ENCODE peak calls at places on chromosomes 7 and 10, in five cellular contexts. One of them, this sample, is unnamed.
A peak's percentile ranks its signal among the peaks of the same experiment; 100 is the strongest.

GRCh38 chr10:114337510-114338462 is 66.5 kb downstream of the AFAP1L2 start:
- DNase-seq in progenitor cell of endocrine pancreas: no peak
- DNase-seq in colonic mucosa: no peak
- DNase-seq in transverse colon: no peak
- DNase-seq in tibial artery: no peak
- DNase-seq in this sample: no peak

GRCh38 chr10:66637273-66638036 is 288.4 kb upstream of the LRRTM3 start:
- DNase-seq in progenitor cell of endocrine pancreas: no peak
- DNase-seq in colonic mucosa: no peak
- DNase-seq in transverse colon: no peak
- DNase-seq in tibial artery: no peak
- DNase-seq in this sample: no peak

GRCh38 chr7:82633592-82633991 is 190.0 kb upstream of the CACNA2D1 start:
- DNase-seq in progenitor cell of endocrine pancreas: no peak
- DNase-seq in colonic mucosa: no peak
- DNase-seq in transverse colon: no peak
- DNase-seq in tibial artery: no peak
- DNase-seq in this sample: no peak

GRCh38 chr10:69421611-69422308 is 5.0 kb upstream of the TACR2 start:
- DNase-seq in progenitor cell of endocrine pancreas: no peak
- DNase-seq in colonic mucosa: no peak
- DNase-seq in transverse colon: peak; percentile 64
- DNase-seq in tibial artery: no peak
- DNase-seq in this sample: no peak

GRCh38 chr7:14911077-14911476 is 8.5 kb upstream of the DGKB start:
- DNase-seq in progenitor cell of endocrine pancreas: no peak
- DNase-seq in colonic mucosa: no peak
- DNase-seq in transverse colon: no peak
- DNase-seq in tibial artery: no peak
- DNase-seq in this sample: no peak

GRCh38 chr7:24812313-24812945 is 55.2 kb upstream of the GSDME start:
- DNase-seq in progenitor cell of endocrine pancreas: peak; percentile 53
- DNase-seq in colonic mucosa: peak; percentile 64
- DNase-seq in transverse colon: peak; percentile 61
- DNase-seq in tibial artery: no peak
- DNase-seq in this sample: peak; percentile 47

GRCh38 chr7:29077854-29078253 is 68.5 kb downstream of the CPVL start:
- DNase-seq in progenitor cell of endocrine pancreas: no peak
- DNase-seq in colonic mucosa: no peak
- DNase-seq in transverse colon: no peak
- DNase-seq in tibial artery: no peak
- DNase-seq in this sample: no peak

GRCh38 chr10:95428702-95429101 is 132.5 kb downstream of the SORBS1 start:
- DNase-seq in progenitor cell of endocrine pancreas: no peak
- DNase-seq in colonic mucosa: no peak
- DNase-seq in transverse colon: no peak
- DNase-seq in tibial artery: no peak
- DNase-seq in this sample: no peak

GRCh38 chr7:7795736-7796135 is 77.3 kb upstream of the RPA3 start:
- DNase-seq in progenitor cell of endocrine pancreas: no peak
- DNase-seq in colonic mucosa: no peak
- DNase-seq in transverse colon: no peak
- DNase-seq in tibial artery: no peak
- DNase-seq in this sample: no peak

GRCh38 chr10:97904026-97904410 is 54.4 kb downstream of the GOLGA7B start:
- DNase-seq in progenitor cell of endocrine pancreas: no peak
- DNase-seq in colonic mucosa: no peak
- DNase-seq in transverse colon: no peak
- DNase-seq in tibial artery: no peak
- DNase-seq in this sample: no peak

GRCh38 chr10:91389636-91390512 is 20.3 kb upstream of the HECTD2 start:
- DNase-seq in progenitor cell of endocrine pancreas: no peak
- DNase-seq in colonic mucosa: peak; percentile 21
- DNase-seq in transverse colon: no peak
- DNase-seq in tibial artery: no peak
- DNase-seq in this sample: no peak

GRCh38 chr7:142327555-142327954 is 69.7 kb upstream of the PRSS58 start:
- DNase-seq in progenitor cell of endocrine pancreas: no peak
- DNase-seq in colonic mucosa: no peak
- DNase-seq in transverse colon: no peak
- DNase-seq in tibial artery: no peak
- DNase-seq in this sample: no peak

GRCh38 chr10:62813453-62813852 is 2.7 kb downstream of the EGR2 start:
- DNase-seq in progenitor cell of endocrine pancreas: no peak
- DNase-seq in colonic mucosa: no peak
- DNase-seq in transverse colon: no peak
- DNase-seq in tibial artery: no peak
- DNase-seq in this sample: no peak

GRCh38 chr10:101310528-101311439 is 43.2 kb upstream of the BTRC start:
- DNase-seq in progenitor cell of endocrine pancreas: peak; percentile 25
- DNase-seq in colonic mucosa: no peak
- DNase-seq in transverse colon: no peak
- DNase-seq in tibial artery: no peak
- DNase-seq in this sample: no peak

GRCh38 chr7:47648301-47648900 is 66.5 kb upstream of the TNS3 start:
- DNase-seq in progenitor cell of endocrine pancreas: no peak
- DNase-seq in colonic mucosa: no peak
- DNase-seq in transverse colon: no peak
- DNase-seq in tibial artery: no peak
- DNase-seq in this sample: no peak

GRCh38 chr10:132275426-132276178 is 32.1 kb downstream of the STK32C start:
- DNase-seq in progenitor cell of endocrine pancreas: no peak
- DNase-seq in colonic mucosa: no peak
- DNase-seq in transverse colon: no peak
- DNase-seq in tibial artery: no peak
- DNase-seq in this sample: no peak

GRCh38 chr10:95440756-95441546 is 120.2 kb downstream of the SORBS1 start:
- DNase-seq in progenitor cell of endocrine pancreas: no peak
- DNase-seq in colonic mucosa: no peak
- DNase-seq in transverse colon: no peak
- DNase-seq in tibial artery: no peak
- DNase-seq in this sample: no peak

GRCh38 chr10:323651-324293 is 188.5 kb downstream of the ZMYND11 start:
- DNase-seq in progenitor cell of endocrine pancreas: no peak
- DNase-seq in colonic mucosa: peak; percentile 51
- DNase-seq in transverse colon: peak; percentile 52
- DNase-seq in tibial artery: peak; percentile 92
- DNase-seq in this sample: peak; percentile 42

GRCh38 chr10:123891147-123892011 is at the start of gene CPXM2:
- DNase-seq in progenitor cell of endocrine pancreas: no peak
- DNase-seq in colonic mucosa: peak; percentile 46
- DNase-seq in transverse colon: no peak
- DNase-seq in tibial artery: peak; percentile 77
- DNase-seq in this sample: no peak

GRCh38 chr10:74163313-74164068 is 12.5 kb downstream of the ADK start:
- DNase-seq in progenitor cell of endocrine pancreas: no peak
- DNase-seq in colonic mucosa: no peak
- DNase-seq in transverse colon: no peak
- DNase-seq in tibial artery: no peak
- DNase-seq in this sample: no peak

GRCh38 chr10:108445746-108446145 is 1281.2 kb upstream of the SORCS1 start:
- DNase-seq in progenitor cell of endocrine pancreas: no peak
- DNase-seq in colonic mucosa: no peak
- DNase-seq in transverse colon: no peak
- DNase-seq in tibial artery: no peak
- DNase-seq in this sample: no peak

GRCh38 chr10:113493943-113494342 is 58.9 kb upstream of the HABP2 start:
- DNase-seq in progenitor cell of endocrine pancreas: no peak
- DNase-seq in colonic mucosa: no peak
- DNase-seq in transverse colon: no peak
- DNase-seq in tibial artery: no peak
- DNase-seq in this sample: no peak

GRCh38 chr7:106692450-106693051 is 31.6 kb upstream of the CCDC71L start:
- DNase-seq in progenitor cell of endocrine pancreas: no peak
- DNase-seq in colonic mucosa: no peak
- DNase-seq in transverse colon: no peak
- DNase-seq in tibial artery: no peak
- DNase-seq in this sample: no peak
- TF ChIP-seq CTCF in progenitor cell of endocrine pancreas: no peak
- TF ChIP-seq CTCF in colonic mucosa: no peak
- TF ChIP-seq CTCF in transverse colon: no peak
- TF ChIP-seq CTCF in tibial artery: no peak
- TF ChIP-seq CTCF in this sample: no peak

GRCh38 chr10:109838592-109839244 is 84.6 kb downstream of the XPNPEP1 start:
- DNase-seq in progenitor cell of endocrine pancreas: no peak
- DNase-seq in colonic mucosa: no peak
- DNase-seq in transverse colon: no peak
- DNase-seq in tibial artery: no peak
- DNase-seq in this sample: no peak
- TF ChIP-seq CTCF in progenitor cell of endocrine pancreas: no peak
- TF ChIP-seq CTCF in colonic mucosa: no peak
- TF ChIP-seq CTCF in transverse colon: no peak
- TF ChIP-seq CTCF in tibial artery: no peak
- TF ChIP-seq CTCF in this sample: no peak

GRCh38 chr7:140080919-140081318 is 18.2 kb upstream of the PARP12 start:
- DNase-seq in progenitor cell of endocrine pancreas: no peak
- DNase-seq in colonic mucosa: no peak
- DNase-seq in transverse colon: no peak
- DNase-seq in tibial artery: no peak
- DNase-seq in this sample: no peak

GRCh38 chr7:140082770-140083169 is 20.0 kb upstream of the PARP12 start:
- DNase-seq in progenitor cell of endocrine pancreas: no peak
- DNase-seq in colonic mucosa: no peak
- DNase-seq in transverse colon: no peak
- DNase-seq in tibial artery: no peak
- DNase-seq in this sample: no peak

GRCh38 chr7:140078392-140078791 is 15.6 kb upstream of the PARP12 start:
- DNase-seq in progenitor cell of endocrine pancreas: no peak
- DNase-seq in colonic mucosa: no peak
- DNase-seq in transverse colon: no peak
- DNase-seq in tibial artery: no peak
- DNase-seq in this sample: no peak

GRCh38 chr7:140081774-140082425 is 19.1 kb upstream of the PARP12 start:
- DNase-seq in progenitor cell of endocrine pancreas: no peak
- DNase-seq in colonic mucosa: no peak
- DNase-seq in transverse colon: no peak
- DNase-seq in tibial artery: no peak
- DNase-seq in this sample: no peak

DNA sequence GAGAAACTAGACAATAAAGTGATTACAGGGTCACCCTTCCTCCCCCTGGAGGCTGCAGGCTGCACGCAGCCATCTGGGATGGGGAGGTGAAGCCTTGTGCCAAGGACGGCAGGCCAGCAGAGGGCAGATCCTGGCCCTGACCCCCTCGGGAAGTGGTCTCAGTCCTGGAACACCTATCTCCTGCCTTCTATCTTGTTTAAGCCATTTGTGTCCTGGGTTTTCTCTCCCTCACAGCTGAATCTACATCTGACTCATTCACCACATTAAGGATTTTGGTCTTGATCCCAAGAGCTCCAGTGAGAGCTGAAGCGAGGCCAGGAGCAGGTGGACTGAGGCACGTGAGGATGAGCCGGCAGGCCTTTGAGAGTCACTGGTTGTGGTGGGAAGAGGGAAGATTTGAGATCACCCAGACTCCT is 16.4 kb upstream of the PARP12 start:
- DNase-seq in progenitor cell of endocrine pancreas: no peak
- DNase-seq in colonic mucosa: no peak
- DNase-seq in transverse colon: no peak
- DNase-seq in tibial artery: no peak
- DNase-seq in this sample: no peak
- TF ChIP-seq CTCF in progenitor cell of endocrine pancreas: peak; percentile 53
- TF ChIP-seq CTCF in colonic mucosa: no peak
- TF ChIP-seq CTCF in transverse colon: no peak
- TF ChIP-seq CTCF in tibial artery: no peak
- TF ChIP-seq CTCF in this sample: no peak

DNA sequence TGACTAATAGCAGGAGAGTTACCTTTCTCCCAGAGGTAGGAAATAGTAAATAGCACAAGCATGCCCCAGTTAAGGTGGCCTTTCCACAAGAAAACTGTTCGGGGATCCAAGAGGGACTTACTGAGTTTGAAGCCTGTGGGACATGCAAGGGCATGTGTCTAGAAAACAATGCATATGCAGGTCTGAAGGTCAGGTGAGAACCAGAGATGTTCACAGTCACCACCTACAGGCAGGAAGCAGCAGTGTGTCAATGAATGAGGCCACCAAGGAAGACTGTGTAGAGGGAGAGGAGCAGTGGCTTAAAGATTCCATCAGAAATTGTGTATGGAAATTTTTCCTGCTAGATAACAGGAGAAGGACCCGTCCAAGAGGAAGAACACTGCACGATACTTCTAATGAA is 66.0 kb downstream of the CALD1 start:
- DNase-seq in progenitor cell of endocrine pancreas: no peak
- DNase-seq in colonic mucosa: no peak
- DNase-seq in transverse colon: no peak
- DNase-seq in tibial artery: no peak
- DNase-seq in this sample: no peak
- TF ChIP-seq CTCF in progenitor cell of endocrine pancreas: peak; percentile 33
- TF ChIP-seq CTCF in colonic mucosa: peak; percentile 24
- TF ChIP-seq CTCF in transverse colon: peak; percentile 26
- TF ChIP-seq CTCF in tibial artery: peak; percentile 23
- TF ChIP-seq CTCF in this sample: no peak

GRCh38 chr10:76308946-76309529 is 877.6 kb downstream of the LRMDA start:
- DNase-seq in progenitor cell of endocrine pancreas: no peak
- DNase-seq in colonic mucosa: no peak
- DNase-seq in transverse colon: no peak
- DNase-seq in tibial artery: no peak
- DNase-seq in this sample: no peak

GRCh38 chr10:76309744-76310441 is 878.5 kb downstream of the LRMDA start:
- DNase-seq in progenitor cell of endocrine pancreas: no peak
- DNase-seq in colonic mucosa: no peak
- DNase-seq in transverse colon: no peak
- DNase-seq in tibial artery: no peak
- DNase-seq in this sample: no peak

GRCh38 chr10:76310681-76311080 is 879.3 kb downstream of the LRMDA start:
- DNase-seq in progenitor cell of endocrine pancreas: no peak
- DNase-seq in colonic mucosa: no peak
- DNase-seq in transverse colon: no peak
- DNase-seq in tibial artery: no peak
- DNase-seq in this sample: no peak

GRCh38 chr10:76315240-76315639 is 883.8 kb downstream of the LRMDA start:
- DNase-seq in progenitor cell of endocrine pancreas: no peak
- DNase-seq in colonic mucosa: no peak
- DNase-seq in transverse colon: no peak
- DNase-seq in tibial artery: no peak
- DNase-seq in this sample: no peak

GRCh38 chr10:76311752-76312699 is 880.6 kb downstream of the LRMDA start:
- DNase-seq in progenitor cell of endocrine pancreas: no peak
- DNase-seq in colonic mucosa: no peak
- DNase-seq in transverse colon: no peak
- DNase-seq in tibial artery: peak; percentile 72
- DNase-seq in this sample: no peak
- TF ChIP-seq CTCF in progenitor cell of endocrine pancreas: peak; percentile 66
- TF ChIP-seq CTCF in colonic mucosa: no peak
- TF ChIP-seq CTCF in transverse colon: no peak
- TF ChIP-seq CTCF in tibial artery: peak; percentile 21
- TF ChIP-seq CTCF in this sample: no peak

DNA sequence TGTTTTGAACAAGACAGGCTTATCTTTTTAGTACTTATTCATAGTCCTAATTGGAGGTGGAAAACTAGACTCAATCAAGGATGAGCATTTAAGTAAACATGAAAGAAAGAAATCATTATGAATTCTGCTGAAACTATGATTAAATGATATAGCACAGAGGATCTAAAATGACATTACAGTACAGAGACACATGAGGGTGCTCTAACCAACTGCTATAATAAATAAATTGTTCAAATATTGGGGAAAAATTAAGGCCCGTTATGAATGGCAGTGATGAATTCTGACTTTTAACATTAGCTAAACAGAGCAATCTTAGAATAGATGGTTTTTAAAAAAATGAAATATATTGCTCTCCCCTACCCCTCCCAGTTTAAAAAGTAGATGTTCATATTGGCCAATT is 10.3 kb downstream of the WNT2 start:
- DNase-seq in progenitor cell of endocrine pancreas: no peak
- DNase-seq in colonic mucosa: no peak
- DNase-seq in transverse colon: no peak
- DNase-seq in tibial artery: no peak
- DNase-seq in this sample: no peak
- TF ChIP-seq CTCF in progenitor cell of endocrine pancreas: no peak
- TF ChIP-seq CTCF in colonic mucosa: no peak
- TF ChIP-seq CTCF in transverse colon: no peak
- TF ChIP-seq CTCF in tibial artery: no peak
- TF ChIP-seq CTCF in this sample: no peak